ENCODE peak calls at places on chromosome 19, in four cellular contexts. I is HL-60, X is anterior cingulate cortex, P is H1. N is an unnamed sample.

GRCh38 chr19:39193785-39194184 is 3.0 kb upstream of the NCCRP1 start:
- DNase-seq in I (no peak), X (no peak), P (no peak), N (no peak)

GRCh38 chr19:8423821-8424223 is 10.7 kb downstream of the MARCHF2 start:
- DNase-seq in I (peak), X (no peak), P (no peak), N (peak)

GRCh38 chr19:45637890-45638667 is 1.1 kb downstream of the EML2 start:
- DNase-seq in I (no peak), X (no peak), P (no peak), N (no peak)

GRCh38 chr19:23542562-23542961 is 144.4 kb downstream of the ZNF675 start:
- DNase-seq in I (no peak), X (no peak), P (no peak), N (no peak)

GRCh38 chr19:45716314-45717130 is 14.2 kb downstream of the FBXO46 start:
- DNase-seq in I (no peak), X (no peak), P (no peak), N (no peak)

GRCh38 chr19:5225486-5226345 is 114.9 kb downstream of the PTPRS start:
- DNase-seq in I (no peak), X (no peak), P (no peak), N (no peak)

GRCh38 chr19:45333609-45334303 is 6.8 kb upstream of the KLC3 start:
- DNase-seq in I (no peak), X (no peak), P (no peak), N (no peak)

GRCh38 chr19:55372316-55373081 is 2.2 kb upstream of the IL11 start:
- DNase-seq in I (no peak), X (no peak), P (no peak), N (no peak)

GRCh38 chr19:5012688-5013457 is 44.0 kb downstream of the KDM4B start:
- DNase-seq in I (no peak), X (no peak), P (no peak), N (no peak)

GRCh38 chr19:4069331-4069959 is 2.7 kb upstream of the ZBTB7A start:
- DNase-seq in I (peak), X (no peak), P (no peak), N (no peak)

GRCh38 chr19:16590876-16591802 is 18.9 kb upstream of the SLC35E1 start:
- DNase-seq in I (no peak), X (no peak), P (no peak), N (no peak)

GRCh38 chr19:34253711-34254551 is 423 bp upstream of the GARRE1 start:
- DNase-seq in I (peak), X (peak), P (peak), N (peak)

GRCh38 chr19:5104871-5105351 is 136.0 kb downstream of the KDM4B start:
- DNase-seq in I (no peak), X (no peak), P (no peak), N (no peak)

GRCh38 chr19:50365434-50366306 is at the start of gene NAPSA:
- DNase-seq in I (no peak), X (no peak), P (no peak), N (no peak)

GRCh38 chr19:31064486-31064885 is 284.8 kb downstream of the TSHZ3 start:
- DNase-seq in I (no peak), X (no peak), P (no peak), N (no peak)

N was measured in GDM1.